ENCODE peak calls at places on chromosomes 2 and 18, in four cellular contexts. O, W, T and D are unnamed samples.

GRCh38 chr18:76504749-76505148 is 9.7 kb upstream of the ZNF516 start:
- DNase-seq in T (no peak), O (no peak), W (no peak), D (no peak)

GRCh38 chr2:25521126-25521525 is 152.3 kb downstream of the DTNB start:
- DNase-seq in W (no peak), T (no peak), O (no peak), D (no peak)

GRCh38 chr18:63476666-63477065 is at the start of gene SERPINB5:
- DNase-seq in T (no peak), O (no peak), W (peak; percentile 96), D (peak; percentile 84)

GRCh38 chr2:177275671-177276070 is 11.1 kb upstream of the NFE2L2 start:
- DNase-seq in O (no peak), T (no peak), W (no peak), D (no peak)

GRCh38 chr2:97747285-97747684 is 33.9 kb downstream of the ZAP70 start:
- DNase-seq in O (no peak), T (no peak), W (no peak), D (no peak)

GRCh38 chr2:120225549-120226065 is 2.4 kb upstream of the TMEM185B start:
- DNase-seq in W (no peak), O (no peak), T (no peak), D (no peak)

GRCh38 chr2:168550670-168551069 is 94.6 kb downstream of the CERS6 start:
- DNase-seq in W (no peak), T (no peak), O (peak; percentile 6), D (no peak)

GRCh38 chr18:77068321-77068841 is 64.2 kb downstream of the MBP start:
- DNase-seq in W (peak; percentile 60), O (no peak), T (no peak), D (no peak)

GRCh38 chr18:34809697-34810096 is 99.6 kb downstream of the DTNA start:
- DNase-seq in O (no peak), T (no peak), W (peak; percentile 38), D (no peak)

GRCh38 chr2:169734172-169734847 is 678 bp downstream of the KLHL23 start:
- DNase-seq in T (no peak), W (peak; percentile 24), O (no peak), D (peak; percentile 27)

GRCh38 chr2:55985406-55985805 is 61.8 kb upstream of the EFEMP1 start:
- DNase-seq in T (no peak), W (no peak), O (no peak), D (no peak)

GRCh38 chr2:62452701-62453449 is 53.1 kb downstream of the TMEM17 start:
- DNase-seq in W (no peak), T (no peak), O (no peak), D (no peak)

GRCh38 chr2:180933332-180933731 is 47.1 kb upstream of the UBE2E3 start:
- DNase-seq in O (no peak), T (no peak), W (no peak), D (no peak)

GRCh38 chr2:27798948-27799645 is 27.6 kb downstream of the MRPL33 start:
- DNase-seq in W (peak; percentile 99), O (no peak), T (no peak), D (peak; percentile 95)

GRCh38 chr2:85601771-85602475 is 575 bp downstream of the TMEM150A start:
- DNase-seq in W (peak; percentile 41), O (peak; percentile 80), T (no peak), D (no peak)